ENCODE peak calls at places on chromosomes 6 and 20, in six cellular contexts. One of them, this sample, is unnamed.
A peak's percentile ranks its signal among the peaks of the same experiment; 100 is the strongest.

GRCh38 chr20:61053487-61054277 is 198.4 kb upstream of the CDH4 start:
- DNase-seq in lung: no peak
- DNase-seq in Peyer's patch: no peak
- DNase-seq in mucosa of descending colon: no peak
- DNase-seq in fibroblast of pulmonary artery: no peak
- DNase-seq in psoas muscle: no peak
- DNase-seq in this sample: no peak

GRCh38 chr6:127641905-127642304 is 64.9 kb downstream of the C6orf58 start:
- DNase-seq in lung: no peak
- DNase-seq in Peyer's patch: no peak
- DNase-seq in mucosa of descending colon: no peak
- DNase-seq in fibroblast of pulmonary artery: peak; percentile 59
- DNase-seq in psoas muscle: no peak
- DNase-seq in this sample: peak; percentile 7

GRCh38 chr20:62356143-62356947 is 10.8 kb downstream of the LAMA5 start:
- DNase-seq in lung: no peak
- DNase-seq in Peyer's patch: no peak
- DNase-seq in mucosa of descending colon: no peak
- DNase-seq in fibroblast of pulmonary artery: no peak
- DNase-seq in psoas muscle: peak; percentile 71
- DNase-seq in this sample: no peak

GRCh38 chr6:112352607-112353006 is 5.5 kb downstream of the RFPL4B start:
- DNase-seq in lung: no peak
- DNase-seq in Peyer's patch: no peak
- DNase-seq in mucosa of descending colon: no peak
- DNase-seq in fibroblast of pulmonary artery: no peak
- DNase-seq in psoas muscle: no peak
- DNase-seq in this sample: no peak

GRCh38 chr6:155264704-155265320 is 999 bp downstream of the CLDN20 start:
- DNase-seq in lung: no peak
- DNase-seq in Peyer's patch: no peak
- DNase-seq in mucosa of descending colon: no peak
- DNase-seq in fibroblast of pulmonary artery: no peak
- DNase-seq in psoas muscle: no peak
- DNase-seq in this sample: no peak

GRCh38 chr20:5715068-5715841 is 34.9 kb upstream of the SHLD1 start:
- DNase-seq in lung: no peak
- DNase-seq in Peyer's patch: no peak
- DNase-seq in mucosa of descending colon: no peak
- DNase-seq in fibroblast of pulmonary artery: no peak
- DNase-seq in psoas muscle: no peak
- DNase-seq in this sample: no peak

GRCh38 chr6:132053523-132053922 is 102.4 kb upstream of the CCN2 start:
- DNase-seq in lung: no peak
- DNase-seq in Peyer's patch: no peak
- DNase-seq in mucosa of descending colon: no peak
- DNase-seq in fibroblast of pulmonary artery: no peak
- DNase-seq in psoas muscle: no peak
- DNase-seq in this sample: peak; percentile 32

GRCh38 chr6:26157150-26157837 is 70.1 kb downstream of the HFE start:
- DNase-seq in lung: peak; percentile 67
- DNase-seq in Peyer's patch: no peak
- DNase-seq in mucosa of descending colon: peak; percentile 82
- DNase-seq in fibroblast of pulmonary artery: no peak
- DNase-seq in psoas muscle: peak; percentile 80
- DNase-seq in this sample: no peak

GRCh38 chr20:52425253-52425652 is 233.7 kb upstream of the ZFP64 start:
- DNase-seq in lung: no peak
- DNase-seq in Peyer's patch: no peak
- DNase-seq in mucosa of descending colon: no peak
- DNase-seq in fibroblast of pulmonary artery: no peak
- DNase-seq in psoas muscle: no peak
- DNase-seq in this sample: no peak

GRCh38 chr20:41440882-41441281 is 74.3 kb upstream of the EMILIN3 start:
- DNase-seq in lung: no peak
- DNase-seq in Peyer's patch: no peak
- DNase-seq in mucosa of descending colon: no peak
- DNase-seq in fibroblast of pulmonary artery: no peak
- DNase-seq in psoas muscle: no peak
- DNase-seq in this sample: no peak

GRCh38 chr6:141878686-141879085 is 254.0 kb upstream of the GJE1 start:
- DNase-seq in lung: no peak
- DNase-seq in Peyer's patch: no peak
- DNase-seq in mucosa of descending colon: no peak
- DNase-seq in fibroblast of pulmonary artery: no peak
- DNase-seq in psoas muscle: no peak
- DNase-seq in this sample: no peak

GRCh38 chr6:27726620-27727023 is 185.6 kb downstream of the OR2B2 start:
- DNase-seq in lung: no peak
- DNase-seq in Peyer's patch: no peak
- DNase-seq in mucosa of descending colon: no peak
- DNase-seq in fibroblast of pulmonary artery: no peak
- DNase-seq in psoas muscle: no peak
- DNase-seq in this sample: no peak
- TF ChIP-seq CTCF in lung: no peak
- TF ChIP-seq CTCF in Peyer's patch: no peak
- TF ChIP-seq CTCF in mucosa of descending colon: no peak
- TF ChIP-seq CTCF in fibroblast of pulmonary artery: no peak
- TF ChIP-seq CTCF in psoas muscle: no peak
- TF ChIP-seq CTCF in this sample: no peak

GRCh38 chr6:83431545-83432165 is 804 bp upstream of the ME1 start:
- DNase-seq in lung: no peak
- DNase-seq in Peyer's patch: no peak
- DNase-seq in mucosa of descending colon: peak; percentile 85
- DNase-seq in fibroblast of pulmonary artery: no peak
- DNase-seq in psoas muscle: no peak
- DNase-seq in this sample: no peak

GRCh38 chr6:83430606-83431544 is at the start of gene ME1:
- DNase-seq in lung: peak; percentile 82
- DNase-seq in Peyer's patch: no peak
- DNase-seq in mucosa of descending colon: peak; percentile 84
- DNase-seq in fibroblast of pulmonary artery: peak; percentile 81
- DNase-seq in psoas muscle: peak; percentile 93
- DNase-seq in this sample: peak; percentile 31

GRCh38 chr6:83429857-83430605 is 820 bp downstream of the ME1 start:
- DNase-seq in lung: peak; percentile 55
- DNase-seq in Peyer's patch: no peak
- DNase-seq in mucosa of descending colon: peak; percentile 23
- DNase-seq in fibroblast of pulmonary artery: peak; percentile 45
- DNase-seq in psoas muscle: no peak
- DNase-seq in this sample: no peak

GRCh38 chr6:83432626-83433025 is 1.8 kb upstream of the ME1 start:
- DNase-seq in lung: no peak
- DNase-seq in Peyer's patch: no peak
- DNase-seq in mucosa of descending colon: no peak
- DNase-seq in fibroblast of pulmonary artery: no peak
- DNase-seq in psoas muscle: no peak
- DNase-seq in this sample: no peak

DNA sequence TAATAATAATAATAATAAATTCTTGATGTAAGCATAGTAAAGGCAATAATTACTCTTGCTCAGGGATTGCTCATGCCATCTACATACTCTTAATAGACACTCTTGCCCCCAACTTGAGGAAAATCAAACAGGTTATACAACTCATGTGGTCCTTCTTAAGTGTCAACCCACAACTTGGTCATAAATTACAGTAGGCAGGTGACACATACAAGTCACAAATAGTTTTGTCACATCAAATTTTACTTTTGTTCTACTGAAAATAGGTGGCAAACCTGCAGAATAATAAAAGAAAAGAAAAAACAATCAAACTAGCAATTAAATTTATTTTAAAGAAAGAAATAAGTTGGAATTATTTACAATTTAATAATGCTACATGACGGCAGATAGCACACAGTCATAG is 1.6 kb downstream of the ME1 start:
- DNase-seq in lung: no peak
- DNase-seq in Peyer's patch: no peak
- DNase-seq in mucosa of descending colon: no peak
- DNase-seq in fibroblast of pulmonary artery: no peak
- DNase-seq in psoas muscle: no peak
- DNase-seq in this sample: no peak
- H3K4me3 ChIP-seq in lung: no peak overlapping the region
- H3K4me3 ChIP-seq in Peyer's patch: no peak overlapping the region
- H3K4me3 ChIP-seq in mucosa of descending colon: no peak overlapping the region
- H3K4me3 ChIP-seq in fibroblast of pulmonary artery: peak overlapping the region; percentile 65
- H3K4me3 ChIP-seq in psoas muscle: peak overlapping the region; percentile 89
- H3K4me3 ChIP-seq in this sample: no peak overlapping the region

DNA sequence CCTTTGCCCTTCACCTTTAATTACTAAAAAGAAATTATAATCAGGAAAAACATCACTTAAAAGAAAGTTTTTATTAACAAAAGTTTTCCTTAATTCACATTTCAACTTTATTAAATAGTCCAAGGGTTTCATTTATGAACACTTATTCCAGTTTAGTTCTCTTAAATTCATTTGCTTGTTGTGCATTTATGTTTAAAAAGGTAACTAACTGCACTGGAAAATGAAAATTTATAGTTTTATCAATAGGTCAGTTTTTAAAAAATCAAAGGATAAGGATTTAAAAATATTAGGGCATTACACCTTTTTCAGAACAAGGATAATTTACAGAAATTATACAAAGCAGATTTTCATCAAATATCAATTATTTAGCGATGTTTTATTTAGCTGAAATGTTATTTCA is 958 bp upstream of the ATP5F1E start:
- DNase-seq in lung: no peak
- DNase-seq in Peyer's patch: no peak
- DNase-seq in mucosa of descending colon: no peak
- DNase-seq in fibroblast of pulmonary artery: no peak
- DNase-seq in psoas muscle: no peak
- DNase-seq in this sample: no peak
- TF ChIP-seq CTCF in lung: no peak
- TF ChIP-seq CTCF in Peyer's patch: no peak
- TF ChIP-seq CTCF in mucosa of descending colon: no peak
- TF ChIP-seq CTCF in fibroblast of pulmonary artery: no peak
- TF ChIP-seq CTCF in psoas muscle: no peak
- TF ChIP-seq CTCF in this sample: no peak

GRCh38 chr6:149897015-149897697 is 757 bp downstream of the RAET1E start:
- DNase-seq in lung: peak; percentile 75
- DNase-seq in Peyer's patch: peak; percentile 34
- DNase-seq in mucosa of descending colon: peak; percentile 63
- DNase-seq in fibroblast of pulmonary artery: peak; percentile 93
- DNase-seq in psoas muscle: peak; percentile 96
- DNase-seq in this sample: peak; percentile 87
- H3K4me3 ChIP-seq in lung: no peak overlapping the region
- H3K4me3 ChIP-seq in Peyer's patch: peak overlapping the region; percentile 4
- H3K4me3 ChIP-seq in mucosa of descending colon: no peak overlapping the region
- H3K4me3 ChIP-seq in fibroblast of pulmonary artery: peak overlapping the region; percentile 34
- H3K4me3 ChIP-seq in psoas muscle: peak overlapping the region; percentile 44
- H3K4me3 ChIP-seq in this sample: peak overlapping the region; percentile 43

GRCh38 chr20:35523298-35523888 is 6.1 kb downstream of the C20orf173 start:
- DNase-seq in lung: no peak
- DNase-seq in Peyer's patch: peak; percentile 37
- DNase-seq in mucosa of descending colon: no peak
- DNase-seq in fibroblast of pulmonary artery: no peak
- DNase-seq in psoas muscle: no peak
- DNase-seq in this sample: no peak
- TF ChIP-seq CTCF in lung: no peak
- TF ChIP-seq CTCF in Peyer's patch: no peak
- TF ChIP-seq CTCF in mucosa of descending colon: no peak
- TF ChIP-seq CTCF in fibroblast of pulmonary artery: peak; percentile 63
- TF ChIP-seq CTCF in psoas muscle: peak; percentile 38
- TF ChIP-seq CTCF in this sample: peak; percentile 71

DNA sequence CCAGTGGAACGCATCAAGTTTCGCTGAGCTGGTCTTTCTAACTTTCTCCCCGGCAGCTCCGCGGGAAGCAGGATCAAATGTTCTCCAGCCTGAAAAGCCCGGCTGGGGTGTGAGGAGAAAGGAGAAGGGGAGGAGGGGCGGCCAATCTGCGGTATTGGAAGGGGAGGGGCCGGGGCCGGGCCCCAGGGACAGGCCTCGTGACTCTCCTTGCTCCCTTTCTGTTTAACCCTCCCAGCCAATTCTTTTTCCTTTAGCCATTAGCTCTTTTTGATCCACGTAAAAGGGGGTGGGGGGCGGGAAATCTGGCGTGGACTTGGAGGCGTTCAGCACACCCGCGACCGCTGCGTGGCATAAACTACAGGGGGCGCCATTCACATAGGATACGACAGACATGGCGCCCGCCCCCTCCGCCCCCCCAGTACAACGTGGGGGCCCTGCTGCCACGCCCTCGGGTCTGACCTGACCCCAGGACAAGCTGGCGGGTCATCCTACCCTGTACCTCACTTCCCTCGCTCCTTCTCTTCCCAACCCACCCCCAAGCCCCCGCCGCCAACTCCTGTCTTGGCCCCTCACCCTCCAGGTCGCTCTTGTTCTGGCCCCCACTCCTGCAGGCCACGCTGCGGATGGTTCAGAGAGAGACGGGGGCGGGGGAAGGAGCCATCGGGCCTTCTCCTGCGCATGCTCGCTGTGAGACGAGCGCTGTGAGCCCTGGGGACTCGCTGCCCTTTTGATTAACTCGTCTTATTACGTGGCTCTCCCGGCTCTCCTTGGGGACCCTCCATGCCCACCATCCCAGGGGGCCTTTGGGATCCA is 7.8 kb upstream of the MDGA1 start:
- DNase-seq in lung: peak; percentile 60
- DNase-seq in Peyer's patch: peak; percentile 81
- DNase-seq in mucosa of descending colon: peak; percentile 74
- DNase-seq in fibroblast of pulmonary artery: peak; percentile 79
- DNase-seq in psoas muscle: peak; percentile 88
- DNase-seq in this sample: no peak
- H3K4me3 ChIP-seq in lung: no peak overlapping the region
- H3K4me3 ChIP-seq in Peyer's patch: peak overlapping the region; percentile 34
- H3K4me3 ChIP-seq in mucosa of descending colon: no peak overlapping the region
- H3K4me3 ChIP-seq in fibroblast of pulmonary artery: peak overlapping the region; percentile 55
- H3K4me3 ChIP-seq in psoas muscle: peak overlapping the region; percentile 59
- H3K4me3 ChIP-seq in this sample: peak overlapping the region; percentile 48

DNA sequence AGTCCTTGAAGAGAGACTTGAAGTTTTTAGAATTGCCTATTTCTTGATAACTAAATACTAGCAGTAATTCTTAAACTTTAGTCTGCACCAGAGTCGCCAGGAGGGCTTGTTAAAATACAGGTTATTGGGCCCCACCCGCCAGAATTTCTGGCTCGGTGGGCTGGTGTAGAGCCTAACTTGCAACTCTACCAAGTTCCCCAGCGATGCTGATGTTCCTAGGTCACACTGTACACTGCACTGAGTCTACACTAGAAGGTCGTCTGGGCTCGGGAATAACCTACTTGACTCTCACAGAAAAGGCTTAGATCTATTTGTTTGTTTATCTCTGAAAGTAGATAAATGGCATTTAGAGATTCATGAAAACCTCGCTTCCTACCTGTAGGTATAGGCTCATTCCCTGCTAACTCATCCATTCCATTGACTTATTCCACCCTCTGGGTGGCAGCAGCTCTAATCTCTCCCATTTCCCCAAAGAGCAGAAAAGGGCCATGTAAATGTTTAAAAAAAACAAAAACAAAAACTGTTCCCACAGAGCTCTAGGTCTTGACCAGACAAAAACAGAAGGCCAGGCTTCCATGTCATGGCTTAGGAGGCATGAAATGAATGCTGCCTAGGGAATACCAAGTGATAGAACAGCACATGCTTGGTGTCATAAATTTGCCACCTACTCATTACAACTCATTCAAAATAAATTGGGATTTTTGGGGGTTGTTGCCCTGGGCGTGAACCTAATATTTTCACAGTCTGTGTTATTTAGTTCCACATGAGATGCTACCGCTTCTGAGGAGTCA is 292.1 kb downstream of the ADGB start:
- DNase-seq in lung: no peak
- DNase-seq in Peyer's patch: no peak
- DNase-seq in mucosa of descending colon: no peak
- DNase-seq in fibroblast of pulmonary artery: no peak
- DNase-seq in psoas muscle: no peak
- DNase-seq in this sample: no peak
- TF ChIP-seq CTCF in lung: no peak
- TF ChIP-seq CTCF in Peyer's patch: no peak
- TF ChIP-seq CTCF in mucosa of descending colon: no peak
- TF ChIP-seq CTCF in fibroblast of pulmonary artery: peak; percentile 11
- TF ChIP-seq CTCF in psoas muscle: no peak
- TF ChIP-seq CTCF in this sample: peak; percentile 30

GRCh38 chr6:27679968-27680694 is 207.2 kb upstream of the ZNF184 start:
- DNase-seq in lung: no peak
- DNase-seq in Peyer's patch: no peak
- DNase-seq in mucosa of descending colon: no peak
- DNase-seq in fibroblast of pulmonary artery: no peak
- DNase-seq in psoas muscle: no peak
- DNase-seq in this sample: no peak
- H3K4me3 ChIP-seq in lung: no peak overlapping the region
- H3K4me3 ChIP-seq in Peyer's patch: no peak overlapping the region
- H3K4me3 ChIP-seq in mucosa of descending colon: no peak overlapping the region
- H3K4me3 ChIP-seq in fibroblast of pulmonary artery: peak overlapping the region; percentile 17
- H3K4me3 ChIP-seq in psoas muscle: no peak overlapping the region
- H3K4me3 ChIP-seq in this sample: no peak overlapping the region

This sample was measured in AG09309.